ENCODE peak calls at places on chromosome 22, in five cellular contexts. X, Y, M, A and R are unnamed samples.

GRCh38 chr22:46769191-46769675 is 6.8 kb downstream of the TBC1D22A start:
- ATAC-seq in A (peak), Y (peak), M (no peak), X (no peak), R (no peak)

GRCh38 chr22:37470087-37470445 is 16.1 kb downstream of the MFNG start:
- ATAC-seq in M (no peak), A (no peak), Y (no peak), X (no peak), R (no peak)

GRCh38 chr22:47205562-47205961 is 443.1 kb downstream of the TBC1D22A start:
- ATAC-seq in A (no peak), X (no peak), M (no peak), Y (no peak), R (no peak)

GRCh38 chr22:36439481-36440271 is 41.8 kb downstream of the TXN2 start:
- ATAC-seq in A (peak), X (peak), Y (peak), M (peak), R (peak)

GRCh38 chr22:25702571-25703167 is 39.3 kb upstream of the MYO18B start:
- ATAC-seq in A (no peak), Y (no peak), M (peak), X (no peak), R (no peak)

GRCh38 chr22:44616882-44617655 is 84.9 kb upstream of the PRR5 start:
- ATAC-seq in X (no peak), A (peak), M (no peak), Y (peak), R (peak)

GRCh38 chr22:39898997-39899396 is 1.9 kb upstream of the GRAP2 start:
- ATAC-seq in X (no peak), Y (peak), M (no peak), A (peak), R (no peak)

GRCh38 chr22:31613286-31613903 is 48.6 kb downstream of the PISD start:
- ATAC-seq in Y (no peak), M (no peak), A (no peak), X (no peak), R (no peak)

GRCh38 chr22:33666661-33667619 is 253.3 kb downstream of the LARGE1 start:
- ATAC-seq in A (no peak), M (no peak), X (no peak), Y (no peak), R (no peak)

GRCh38 chr22:26894766-26895485 is 237.5 kb downstream of the MIAT start:
- ATAC-seq in X (peak), Y (no peak), A (peak), M (peak), R (peak)

GRCh38 chr22:31892080-31892433 is 52.3 kb upstream of the YWHAH start:
- ATAC-seq in Y (no peak), X (no peak), A (no peak), M (no peak), R (peak)

GRCh38 chr22:43823353-43823908 is 11.3 kb upstream of the EFCAB6 start:
- ATAC-seq in X (no peak), A (no peak), M (no peak), Y (no peak), R (no peak)

GRCh38 chr22:27075028-27075678 is 417.8 kb downstream of the MIAT start:
- ATAC-seq in A (no peak), M (no peak), X (no peak), Y (no peak), R (no peak)

GRCh38 chr22:43796567-43796966 is 15.5 kb downstream of the EFCAB6 start:
- ATAC-seq in M (no peak), X (peak), A (peak), Y (peak), R (no peak)

GRCh38 chr22:23608583-23608982 is 23.5 kb downstream of the DRICH1 start:
- ATAC-seq in X (peak), M (no peak), A (no peak), Y (no peak), R (no peak)

GRCh38 chr22:31223786-31224191 is 11.7 kb downstream of the LIMK2 start:
- ATAC-seq in A (no peak), M (peak), X (no peak), Y (no peak), R (no peak)